ENCODE peak calls at places on chromosomes 11 and 22, in five cellular contexts. One of them, this sample, is unnamed.

GRCh38 chr11:93743316-93743715 is 1.8 kb downstream of the C11orf54 start:
- DNase-seq in HT1080: no peak
- DNase-seq in pancreas: peak
- DNase-seq in MV-4-11: no peak
- DNase-seq in Peyer's patch: no peak
- DNase-seq in this sample: no peak

GRCh38 chr11:109362059-109362458 is 59.9 kb upstream of the C11orf87 start:
- DNase-seq in HT1080: peak
- DNase-seq in Peyer's patch: no peak
- DNase-seq in MV-4-11: no peak
- DNase-seq in pancreas: no peak
- DNase-seq in this sample: no peak

GRCh38 chr11:42709216-42709615 is 602.6 kb upstream of the API5 start:
- DNase-seq in Peyer's patch: no peak
- DNase-seq in HT1080: no peak
- DNase-seq in MV-4-11: no peak
- DNase-seq in pancreas: no peak
- DNase-seq in this sample: no peak

GRCh38 chr11:92295175-92296137 is 70.8 kb downstream of the FAT3 start:
- DNase-seq in pancreas: no peak
- DNase-seq in HT1080: peak
- DNase-seq in MV-4-11: no peak
- DNase-seq in Peyer's patch: peak
- DNase-seq in this sample: no peak

GRCh38 chr11:101870510-101870909 is 44.3 kb upstream of the CEP126 start:
- DNase-seq in pancreas: no peak
- DNase-seq in HT1080: peak
- DNase-seq in Peyer's patch: peak
- DNase-seq in MV-4-11: no peak
- DNase-seq in this sample: peak

GRCh38 chr22:45284705-45285305 is at the start of gene UPK3A:
- DNase-seq in pancreas: peak
- DNase-seq in Peyer's patch: peak
- DNase-seq in MV-4-11: peak
- DNase-seq in HT1080: no peak
- DNase-seq in this sample: no peak

GRCh38 chr11:579830-580601 is 3.7 kb downstream of the PHRF1 start:
- DNase-seq in Peyer's patch: peak
- DNase-seq in MV-4-11: no peak
- DNase-seq in HT1080: no peak
- DNase-seq in pancreas: no peak
- DNase-seq in this sample: no peak

GRCh38 chr11:61004841-61005240 is 33.4 kb downstream of the CD6 start:
- DNase-seq in pancreas: no peak
- DNase-seq in MV-4-11: peak
- DNase-seq in HT1080: no peak
- DNase-seq in Peyer's patch: no peak
- DNase-seq in this sample: no peak

GRCh38 chr22:28394711-28395110 is 284.9 kb downstream of the TTC28 start:
- DNase-seq in pancreas: no peak
- DNase-seq in HT1080: no peak
- DNase-seq in Peyer's patch: no peak
- DNase-seq in MV-4-11: no peak
- DNase-seq in this sample: no peak

GRCh38 chr22:49641770-49642313 is 185.8 kb downstream of the BRD1 start:
- DNase-seq in Peyer's patch: no peak
- DNase-seq in HT1080: no peak
- DNase-seq in MV-4-11: no peak
- DNase-seq in pancreas: peak
- DNase-seq in this sample: no peak

GRCh38 chr22:43404673-43405385 is 7.0 kb upstream of the MPPED1 start:
- DNase-seq in HT1080: no peak
- DNase-seq in pancreas: no peak
- DNase-seq in Peyer's patch: no peak
- DNase-seq in MV-4-11: no peak
- DNase-seq in this sample: no peak

This sample was measured in RKO.